ENCODE peak calls at places on chromosomes 13 and 19, in ten cellular contexts. Y is neuronal stem cell; D is astrocyte of the cerebellum; G is A549; M is NCI-H1105; C is dermis blood vessel endothelial cell; Q is tibial nerve; X is smooth muscle cell of the brain vasculature; N is activated T-cell treated with anti-CD3 and anti-CD28 coated beads, Interleukin-2, amount 50 U/mL, for 72 hours; F is fibroblast of the aortic adventitia. P is an unnamed sample.

GRCh38 chr19:6712692-6713670 is 7.5 kb downstream of the C3 start:
- DNase-seq in Y (no peak), D (no peak), G (no peak), M (no peak), C (no peak), Q (no peak), X (no peak), N (no peak), F (no peak), P (no peak)

GRCh38 chr19:1449467-1450442 is at the start of gene APC2:
- DNase-seq in Y (peak), D (no peak), G (peak), M (peak), C (peak), Q (no peak), X (no peak), N (peak), F (no peak), P (peak)

GRCh38 chr13:50410921-50411712 is 395.9 kb downstream of the KCNRG start:
- DNase-seq in Y (no peak), D (no peak), G (peak), M (no peak), C (peak), Q (no peak), X (no peak), N (no peak), F (peak), P (no peak)

GRCh38 chr19:46416077-46416709 is 2.8 kb upstream of the CCDC8 start:
- DNase-seq in Y (peak), D (peak), G (peak), M (peak), C (peak), Q (peak), X (peak), N (no peak), F (peak), P (peak)

GRCh38 chr13:48507024-48507423 is 25.9 kb downstream of the RCBTB2 start:
- DNase-seq in Y (no peak), D (no peak), G (no peak), M (no peak), C (no peak), Q (no peak), X (no peak), N (no peak), F (no peak), P (no peak)

GRCh38 chr13:94248454-94249233 is 230.8 kb downstream of the DCT start:
- DNase-seq in Y (no peak), D (no peak), G (no peak), M (no peak), C (no peak), Q (no peak), X (no peak), N (no peak), F (peak), P (no peak)

GRCh38 chr13:74036373-74036772 is 97.8 kb downstream of the KLF12 start:
- DNase-seq in Y (no peak), D (no peak), G (no peak), M (no peak), C (no peak), Q (no peak), X (no peak), N (no peak), F (no peak), P (no peak)

GRCh38 chr19:18833849-18834643 is 2.3 kb downstream of the UPF1 start:
- DNase-seq in Y (no peak), D (no peak), G (no peak), M (peak), C (peak), Q (no peak), X (no peak), N (no peak), F (no peak), P (no peak)

GRCh38 chr13:96817336-96817941 is 176.8 kb downstream of the OXGR1 start:
- DNase-seq in Y (peak), D (no peak), G (no peak), M (no peak), C (peak), Q (peak), X (no peak), N (no peak), F (peak), P (no peak)

GRCh38 chr13:95509521-95510315 is 42.8 kb upstream of the CLDN10 start:
- DNase-seq in Y (no peak), D (no peak), G (no peak), M (no peak), C (no peak), Q (no peak), X (no peak), N (no peak), F (peak), P (no peak)

GRCh38 chr19:6983448-6983847 is 37.8 kb downstream of the MBD3L2B start:
- DNase-seq in Y (no peak), D (no peak), G (no peak), M (no peak), C (no peak), Q (no peak), X (no peak), N (no peak), F (no peak), P (no peak)

GRCh38 chr13:27406178-27406939 is 18.1 kb upstream of the GTF3A start:
- DNase-seq in Y (no peak), D (no peak), G (peak), M (no peak), C (peak), Q (peak), X (no peak), N (peak), F (peak), P (no peak)

GRCh38 chr19:41325947-41326706 is 16.2 kb downstream of the CCDC97 start:
- DNase-seq in Y (no peak), D (no peak), G (no peak), M (no peak), C (peak), Q (no peak), X (no peak), N (peak), F (peak), P (no peak)

GRCh38 chr19:41702208-41702651 is 6.2 kb upstream of the CEACAM5 start:
- DNase-seq in Y (no peak), D (no peak), G (peak), M (no peak), C (no peak), Q (no peak), X (no peak), N (no peak), F (peak), P (no peak)

GRCh38 chr13:76129305-76130040 is 493.3 kb downstream of the LMO7 start:
- DNase-seq in Y (peak), D (no peak), G (no peak), M (no peak), C (no peak), Q (no peak), X (no peak), N (no peak), F (no peak), P (no peak)

GRCh38 chr13:34926513-34926912 is 15.6 kb upstream of the NBEA start:
- DNase-seq in Y (no peak), D (peak), G (no peak), M (no peak), C (peak), Q (no peak), X (peak), N (no peak), F (peak), P (no peak)

GRCh38 chr19:1618157-1619093 is 13.2 kb upstream of the UQCR11 start:
- DNase-seq in Y (no peak), D (no peak), G (peak), M (no peak), C (peak), Q (no peak), X (no peak), N (peak), F (peak), P (no peak)

GRCh38 chr19:44847144-44848035 is 1.3 kb downstream of the NECTIN2 start:
- DNase-seq in Y (peak), D (no peak), G (peak), M (peak), C (peak), Q (peak), X (no peak), N (peak), F (peak), P (no peak)

GRCh38 chr19:28307460-28307859 is 905.5 kb downstream of the UQCRFS1 start:
- DNase-seq in Y (no peak), D (peak), G (no peak), M (no peak), C (no peak), Q (no peak), X (no peak), N (no peak), F (peak), P (no peak)

GRCh38 chr19:47257411-47258169 is 1.3 kb downstream of the CCDC9 start:
- DNase-seq in Y (no peak), D (no peak), G (no peak), M (peak), C (no peak), Q (no peak), X (no peak), N (no peak), F (peak), P (no peak)

GRCh38 chr13:54150851-54151250 is 1122.2 kb downstream of the OLFM4 start:
- DNase-seq in Y (no peak), D (no peak), G (no peak), M (no peak), C (no peak), Q (no peak), X (no peak), N (no peak), F (no peak), P (no peak)

GRCh38 chr13:114286808-114287207 is 5.4 kb downstream of the UPF3A start:
- DNase-seq in Y (no peak), D (no peak), G (no peak), M (no peak), C (no peak), Q (no peak), X (no peak), N (no peak), F (no peak), P (no peak)

GRCh38 chr19:2010135-2010668 is 5.3 kb downstream of the BTBD2 start:
- DNase-seq in Y (no peak), D (no peak), G (no peak), M (no peak), C (no peak), Q (no peak), X (no peak), N (no peak), F (no peak), P (no peak)

GRCh38 chr13:83622422-83622784 is 259.9 kb downstream of the SLITRK1 start:
- DNase-seq in Y (no peak), D (no peak), G (no peak), M (no peak), C (no peak), Q (no peak), X (no peak), N (no peak), F (peak), P (no peak)

GRCh38 chr13:20492641-20493040 is 33.0 kb downstream of the CRYL1 start:
- DNase-seq in Y (no peak), D (peak), G (peak), M (no peak), C (peak), Q (no peak), X (no peak), N (peak), F (peak), P (no peak)

GRCh38 chr13:67230774-67231480 is 791 bp upstream of the PCDH9 start:
- DNase-seq in Y (peak), D (peak), G (peak), M (peak), C (peak), Q (peak), X (peak), N (peak), F (peak), P (no peak)

GRCh38 chr13:111946214-111946613 is 120.7 kb upstream of the SOX1 start:
- DNase-seq in Y (no peak), D (no peak), G (no peak), M (no peak), C (no peak), Q (no peak), X (no peak), N (no peak), F (no peak), P (no peak)

P was measured in NCI-H1436.